ENCODE peak calls at places on chromosomes 2 and 18, in nine cellular contexts. X is H7, J is neuronal stem cell, S is IMR-90, I is pancreas, H is prostate gland, B is lower lobe of right lung, F is brain microvascular endothelial cell, L is MM.1S. Y is an unnamed sample. For H3K36me3, the result is how much of the 10 kb centered on the place peaks cover.

GRCh38 chr2:55047677-55048299 is 2.5 kb downstream of the RTN4 start:
- DNase-seq in F (no peak), I (no peak), J (no peak), S (peak), B (no peak), X (no peak), L (no peak), H (peak), Y (no peak)

GRCh38 chr18:11154369-11154982 is 5.1 kb upstream of the PIEZO2 start:
- DNase-seq in X (peak), F (no peak), H (no peak), B (no peak), S (peak), I (no peak), J (peak), L (peak), Y (no peak)

GRCh38 chr2:190511104-190511503 is 23.4 kb downstream of the NEMP2 start:
- DNase-seq in F (no peak), H (no peak), X (no peak), S (peak), J (no peak), I (no peak), B (no peak), L (peak), Y (no peak)

GRCh38 chr2:219461061-219461514 is 26.4 kb downstream of the SPEG start:
- DNase-seq in X (peak), S (peak), H (no peak), J (no peak), F (no peak), L (no peak), B (no peak), I (no peak), Y (peak)

GRCh38 chr18:60277855-60278480 is 94.6 kb downstream of the MC4R start:
- DNase-seq in B (no peak), H (no peak), L (no peak), X (no peak), F (peak), S (peak), J (no peak), I (no peak), Y (no peak)

GRCh38 chr18:78722391-78722790 is 257.2 kb upstream of the SALL3 start:
- DNase-seq in L (no peak), J (no peak), F (no peak), X (no peak), I (no peak), H (no peak), S (no peak), B (no peak), Y (no peak)

GRCh38 chr2:54657664-54658083 is 65.8 kb upstream of the EML6 start:
- DNase-seq in J (peak), I (peak), H (peak), F (peak), S (peak), X (peak), L (peak), B (peak), Y (peak)

GRCh38 chr2:47046271-47046670 is 108.8 kb downstream of the STPG4 start:
- DNase-seq in H (no peak), X (no peak), L (no peak), F (no peak), I (no peak), B (no peak), S (no peak), J (no peak), Y (no peak)

GRCh38 chr2:99878951-99879350 is 263.4 kb downstream of the AFF3 start:
- DNase-seq in L (no peak), S (peak), B (no peak), H (no peak), I (no peak), X (no peak), F (peak), J (no peak), Y (no peak)

GRCh38 chr2:85001595-85001994 is 30.6 kb downstream of the KCMF1 start:
- DNase-seq in X (no peak), I (no peak), B (no peak), H (no peak), F (no peak), J (no peak), S (no peak), L (no peak), Y (no peak)

GRCh38 chr2:17084882-17085281 is 419.2 kb upstream of the CYRIA start:
- DNase-seq in S (no peak), I (no peak), H (no peak), X (no peak), F (no peak), B (no peak), L (no peak), J (no peak), Y (no peak)

GRCh38 chr2:204971219-204971907 is 426.1 kb downstream of the PARD3B start:
- DNase-seq in B (no peak), I (no peak), J (no peak), X (no peak), F (no peak), H (no peak), S (no peak), L (no peak), Y (no peak)

GRCh38 chr2:127355407-127356008 is 32.3 kb downstream of the MAP3K2 start:
- DNase-seq in H (no peak), X (peak), I (no peak), F (no peak), J (no peak), S (no peak), L (peak), B (no peak), Y (no peak)

GRCh38 chr18:46155652-46156051 is 51.5 kb downstream of the HAUS1 start:
- DNase-seq in S (peak), L (no peak), B (no peak), J (no peak), I (no peak), H (no peak), X (no peak), F (peak), Y (no peak)

GRCh38 chr2:13193075-13193474 is 476.3 kb downstream of the TRIB2 start:
- DNase-seq in X (no peak), S (peak), H (no peak), B (no peak), I (no peak), J (no peak), L (peak), F (peak), Y (no peak)

GRCh38 chr2:235498556-235499305 is 4.9 kb downstream of the AGAP1 start:
- DNase-seq in S (no peak), H (no peak), J (no peak), I (peak), F (no peak), B (no peak), X (peak), L (no peak), Y (peak)

GRCh38 chr2:54569745-54570296 is 113.7 kb downstream of the SPTBN1 start:
- DNase-seq in L (peak), S (no peak), B (no peak), H (no peak), I (no peak), X (no peak), J (no peak), F (no peak), Y (no peak)

GRCh38 chr2:77054938-77055337 is 467.2 kb downstream of the LRRTM4 start:
- DNase-seq in F (no peak), J (no peak), X (peak), B (no peak), S (no peak), H (no peak), L (no peak), I (no peak), Y (no peak)

GRCh38 chr18:68960355-68960754 is 162.5 kb downstream of the CCDC102B start:
- DNase-seq in B (no peak), J (no peak), S (no peak), L (no peak), H (no peak), X (no peak), I (no peak), F (no peak), Y (no peak)

GRCh38 chr2:151840216-151840691 is 12.0 kb upstream of the ARL5A start:
- DNase-seq in I (no peak), L (peak), H (no peak), F (no peak), X (no peak), B (no peak), J (no peak), S (no peak), Y (no peak)

GRCh38 chr2:231545105-231545902 is 15.1 kb upstream of the NMUR1 start:
- DNase-seq in X (no peak), L (peak), B (peak), S (peak), F (peak), I (no peak), H (no peak), J (no peak), Y (no peak)

GRCh38 chr2:216666461-216667233 is 28.7 kb downstream of the IGFBP5 start:
- DNase-seq in S (peak), I (peak), B (peak), J (peak), X (peak), F (peak), L (peak), H (peak), Y (peak)

GRCh38 chr2:20582600-20583221 is 68.2 kb downstream of the HS1BP3 start:
- DNase-seq in X (no peak), J (no peak), L (no peak), S (no peak), I (no peak), H (no peak), F (no peak), B (no peak), Y (peak)

GRCh38 chr2:65075605-65076344 is 19.6 kb downstream of the CEP68 start:
- DNase-seq in X (peak), L (no peak), J (no peak), H (no peak), I (peak), F (peak), B (no peak), S (no peak), Y (peak)

GRCh38 chr2:54233832-54234649 is 22.0 kb downstream of the TSPYL6 start:
- DNase-seq in F (no peak), H (no peak), I (no peak), S (no peak), J (no peak), X (no peak), L (no peak), B (no peak), Y (no peak)

GRCh38 chr2:230798769-230799399 is 65.9 kb upstream of the ITM2C start:
- DNase-seq in H (peak), B (no peak), X (peak), J (peak), L (peak), F (peak), S (peak), I (no peak), Y (no peak)

GRCh38 chr18:56869189-56869777 is 218.1 kb downstream of the WDR7 start:
- DNase-seq in L (peak), H (no peak), S (peak), J (no peak), X (no peak), B (no peak), F (peak), I (no peak), Y (no peak)

GRCh38 chr2:181393472-181393871 is 63.7 kb upstream of the ITGA4 start:
- DNase-seq in B (no peak), S (peak), L (peak), X (no peak), F (peak), J (no peak), H (no peak), I (no peak), Y (no peak)

GRCh38 chr2:207801259-207801658 is 31.6 kb upstream of the FZD5 start:
- DNase-seq in B (no peak), X (peak), J (no peak), L (no peak), I (no peak), S (no peak), F (no peak), H (no peak), Y (no peak)

GRCh38 chr2:103823847-103824246 is 1030.1 kb upstream of the POU3F3 start:
- DNase-seq in J (no peak), H (no peak), S (no peak), L (no peak), X (no peak), F (no peak), B (no peak), I (no peak), Y (no peak)

GRCh38 chr2:168583710-168584521 is 127.8 kb downstream of the CERS6 start:
- DNase-seq in J (no peak), F (peak), S (peak), B (no peak), L (no peak), I (no peak), X (no peak), H (no peak), Y (no peak)

DNA sequence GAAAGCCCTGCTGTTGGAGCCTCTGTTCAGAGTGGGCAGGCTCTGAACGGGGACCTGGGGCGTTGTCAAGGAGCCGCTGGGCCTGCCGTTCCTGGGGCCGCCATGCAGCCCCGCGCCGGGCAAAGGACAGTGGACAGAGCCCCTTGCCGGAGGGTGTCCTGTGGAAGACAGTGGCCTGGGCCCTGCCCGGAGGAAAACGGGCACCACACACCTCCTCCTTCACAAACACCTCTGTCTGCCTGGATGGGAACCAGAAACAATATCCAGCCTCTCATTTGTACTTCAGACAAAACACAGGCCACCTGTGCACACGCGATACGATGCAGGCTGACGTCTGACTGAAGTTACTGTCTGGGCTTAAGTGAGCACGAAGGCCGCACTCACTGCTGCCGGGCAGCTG is 233.7 kb downstream of the TWIST2 start:
- DNase-seq in X (no peak), F (no peak), L (no peak), J (no peak), I (no peak), H (no peak), B (no peak), S (no peak), Y (no peak)
- H3K36me3 ChIP-seq in X (under half), F (under half), L (under half), J (under half), I (under half), H (under half), B (half or more), S (half or more), Y (under half)

GRCh38 chr18:21522530-21522929 is 78.0 kb downstream of the ESCO1 start:
- DNase-seq in J (no peak), X (no peak), L (no peak), I (no peak), F (no peak), H (no peak), S (no peak), B (no peak), Y (no peak)
- H3K36me3 ChIP-seq in J (half or more), X (under half), L (under half), I (under half), F (under half), H (under half), S (under half), B (under half), Y (under half)

DNA sequence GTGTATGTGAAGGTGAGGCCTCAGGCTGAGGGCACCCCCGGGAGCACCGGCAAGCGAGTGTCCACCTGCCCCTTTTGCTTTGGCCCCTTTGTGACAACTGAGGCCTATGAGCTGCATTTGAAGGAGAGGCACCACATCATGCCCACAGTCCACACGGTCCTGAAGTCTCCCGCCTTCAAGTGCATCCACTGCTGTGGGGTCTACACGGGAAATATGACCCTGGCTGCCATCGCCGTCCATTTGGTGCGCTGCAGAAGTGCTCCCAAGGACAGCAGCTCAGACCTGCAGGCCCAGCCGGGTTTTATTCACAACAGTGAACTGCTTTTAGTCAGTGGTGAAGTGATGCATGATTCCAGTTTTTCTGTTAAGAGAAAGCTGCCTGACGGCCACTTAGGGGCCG is 28.9 kb downstream of the ADNP2 start:
- DNase-seq in H (no peak), F (no peak), L (no peak), B (no peak), X (no peak), S (no peak), J (no peak), I (no peak), Y (no peak)
- H3K36me3 ChIP-seq in H (under half), F (under half), L (under half), B (half or more), X (under half), S (under half), J (half or more), I (under half), Y (under half)

GRCh38 chr2:112520234-112520783 is 22.0 kb upstream of the POLR1B start:
- DNase-seq in X (no peak), I (no peak), B (no peak), L (no peak), S (no peak), H (no peak), F (no peak), J (no peak), Y (no peak)
- H3K36me3 ChIP-seq in X (under half), I (under half), B (half or more), L (under half), S (under half), H (under half), F (under half), J (half or more), Y (under half)

GRCh38 chr2:73281244-73281643 is 3.0 kb downstream of the FBXO41 start:
- DNase-seq in S (no peak), H (no peak), I (no peak), L (no peak), X (no peak), F (no peak), B (no peak), J (no peak), Y (no peak)
- H3K36me3 ChIP-seq in S (under half), H (under half), I (under half), L (under half), X (under half), F (under half), B (under half), J (under half), Y (under half)

GRCh38 chr18:37524139-37524538 is 41.5 kb downstream of the CELF4 start:
- DNase-seq in L (no peak), X (no peak), J (no peak), B (no peak), I (no peak), H (no peak), F (no peak), S (no peak), Y (no peak)
- H3K36me3 ChIP-seq in L (under half), X (under half), J (under half), B (under half), I (under half), H (under half), F (under half), S (under half), Y (under half)

Y was measured in aorta.